ENCODE peak calls at places on chromosomes 11 and 22, in five cellular contexts. One of them, this sample, is unnamed.

GRCh38 chr11:87596176-87596575 is 558.4 kb downstream of the TMEM135 start:
- DNase-seq in left ventricle myocardium inferior: no peak
- DNase-seq in cardiac fibroblast: no peak
- DNase-seq in AG04450: no peak
- DNase-seq in IMR-90: no peak
- DNase-seq in this sample: no peak

GRCh38 chr11:119699227-119699626 is 29.8 kb downstream of the NECTIN1 start:
- DNase-seq in left ventricle myocardium inferior: peak; percentile 81
- DNase-seq in cardiac fibroblast: peak; percentile 37
- DNase-seq in AG04450: no peak
- DNase-seq in IMR-90: no peak
- DNase-seq in this sample: peak; percentile 55

GRCh38 chr11:77107950-77108349 is 5.3 kb downstream of the OMP start:
- DNase-seq in left ventricle myocardium inferior: no peak
- DNase-seq in cardiac fibroblast: peak; percentile 95
- DNase-seq in AG04450: peak; percentile 52
- DNase-seq in IMR-90: peak; percentile 95
- DNase-seq in this sample: peak; percentile 51

GRCh38 chr11:68314886-68315580 is 2.6 kb downstream of the LRP5 start:
- DNase-seq in left ventricle myocardium inferior: no peak
- DNase-seq in cardiac fibroblast: peak; percentile 55
- DNase-seq in AG04450: no peak
- DNase-seq in IMR-90: peak; percentile 59
- DNase-seq in this sample: peak; percentile 68

GRCh38 chr22:36303874-36304273 is 50.9 kb downstream of the APOL1 start:
- DNase-seq in left ventricle myocardium inferior: no peak
- DNase-seq in cardiac fibroblast: no peak
- DNase-seq in AG04450: no peak
- DNase-seq in IMR-90: no peak
- DNase-seq in this sample: no peak

GRCh38 chr11:14583252-14584105 is 60.1 kb upstream of the PDE3B start:
- DNase-seq in left ventricle myocardium inferior: peak; percentile 47
- DNase-seq in cardiac fibroblast: no peak
- DNase-seq in AG04450: no peak
- DNase-seq in IMR-90: no peak
- DNase-seq in this sample: no peak

GRCh38 chr11:113729456-113729855 is 23.3 kb upstream of the TMPRSS5 start:
- DNase-seq in left ventricle myocardium inferior: no peak
- DNase-seq in cardiac fibroblast: peak; percentile 28
- DNase-seq in AG04450: no peak
- DNase-seq in IMR-90: peak; percentile 11
- DNase-seq in this sample: peak; percentile 51

GRCh38 chr11:110349109-110349996 is 52.9 kb upstream of the RDX start:
- DNase-seq in left ventricle myocardium inferior: no peak
- DNase-seq in cardiac fibroblast: no peak
- DNase-seq in AG04450: no peak
- DNase-seq in IMR-90: no peak
- DNase-seq in this sample: no peak

GRCh38 chr11:2975594-2975993 is 16.5 kb downstream of the NAP1L4 start:
- DNase-seq in left ventricle myocardium inferior: no peak
- DNase-seq in cardiac fibroblast: peak; percentile 54
- DNase-seq in AG04450: no peak
- DNase-seq in IMR-90: peak; percentile 37
- DNase-seq in this sample: peak; percentile 47

GRCh38 chr22:33274214-33274828 is 216.1 kb upstream of the SYN3 start:
- DNase-seq in left ventricle myocardium inferior: no peak
- DNase-seq in cardiac fibroblast: peak; percentile 6
- DNase-seq in AG04450: no peak
- DNase-seq in IMR-90: no peak
- DNase-seq in this sample: no peak

GRCh38 chr11:68914761-68915160 is 11.1 kb downstream of the IGHMBP2 start:
- DNase-seq in left ventricle myocardium inferior: no peak
- DNase-seq in cardiac fibroblast: no peak
- DNase-seq in AG04450: no peak
- DNase-seq in IMR-90: no peak
- DNase-seq in this sample: no peak

GRCh38 chr11:65777821-65778361 is 2.9 kb downstream of the AP5B1 start:
- DNase-seq in left ventricle myocardium inferior: no peak
- DNase-seq in cardiac fibroblast: no peak
- DNase-seq in AG04450: no peak
- DNase-seq in IMR-90: no peak
- DNase-seq in this sample: no peak

GRCh38 chr11:44329472-44330230 is 19.7 kb upstream of the ALX4 start:
- DNase-seq in left ventricle myocardium inferior: no peak
- DNase-seq in cardiac fibroblast: no peak
- DNase-seq in AG04450: no peak
- DNase-seq in IMR-90: no peak
- DNase-seq in this sample: no peak

GRCh38 chr11:126537492-126537891 is 182.0 kb downstream of the ST3GAL4 start:
- DNase-seq in left ventricle myocardium inferior: no peak
- DNase-seq in cardiac fibroblast: no peak
- DNase-seq in AG04450: no peak
- DNase-seq in IMR-90: no peak
- DNase-seq in this sample: no peak

GRCh38 chr11:81579339-81579738 is 1154.3 kb downstream of the FAM181B start:
- DNase-seq in left ventricle myocardium inferior: no peak
- DNase-seq in cardiac fibroblast: no peak
- DNase-seq in AG04450: no peak
- DNase-seq in IMR-90: no peak
- DNase-seq in this sample: no peak

GRCh38 chr11:87453531-87454089 is 415.9 kb downstream of the TMEM135 start:
- DNase-seq in left ventricle myocardium inferior: no peak
- DNase-seq in cardiac fibroblast: no peak
- DNase-seq in AG04450: no peak
- DNase-seq in IMR-90: no peak
- DNase-seq in this sample: no peak

GRCh38 chr11:1863352-1864215 is 10.7 kb downstream of the LSP1 start:
- DNase-seq in left ventricle myocardium inferior: peak; percentile 87
- DNase-seq in cardiac fibroblast: peak; percentile 89
- DNase-seq in AG04450: peak; percentile 59
- DNase-seq in IMR-90: peak; percentile 86
- DNase-seq in this sample: peak; percentile 53

GRCh38 chr11:27317751-27318150 is 45.3 kb downstream of the CCDC34 start:
- DNase-seq in left ventricle myocardium inferior: no peak
- DNase-seq in cardiac fibroblast: peak; percentile 75
- DNase-seq in AG04450: no peak
- DNase-seq in IMR-90: peak; percentile 79
- DNase-seq in this sample: peak; percentile 67

GRCh38 chr22:46089426-46090041 is 60.8 kb upstream of the PPARA start:
- DNase-seq in left ventricle myocardium inferior: peak; percentile 13
- DNase-seq in cardiac fibroblast: no peak
- DNase-seq in AG04450: no peak
- DNase-seq in IMR-90: no peak
- DNase-seq in this sample: no peak

GRCh38 chr11:27398413-27398780 is 35.4 kb upstream of the CCDC34 start:
- DNase-seq in left ventricle myocardium inferior: no peak
- DNase-seq in cardiac fibroblast: no peak
- DNase-seq in AG04450: no peak
- DNase-seq in IMR-90: no peak
- DNase-seq in this sample: no peak

GRCh38 chr11:105829084-105829483 is 193.0 kb downstream of the MSANTD4 start:
- DNase-seq in left ventricle myocardium inferior: no peak
- DNase-seq in cardiac fibroblast: no peak
- DNase-seq in AG04450: no peak
- DNase-seq in IMR-90: no peak
- DNase-seq in this sample: no peak

DNA sequence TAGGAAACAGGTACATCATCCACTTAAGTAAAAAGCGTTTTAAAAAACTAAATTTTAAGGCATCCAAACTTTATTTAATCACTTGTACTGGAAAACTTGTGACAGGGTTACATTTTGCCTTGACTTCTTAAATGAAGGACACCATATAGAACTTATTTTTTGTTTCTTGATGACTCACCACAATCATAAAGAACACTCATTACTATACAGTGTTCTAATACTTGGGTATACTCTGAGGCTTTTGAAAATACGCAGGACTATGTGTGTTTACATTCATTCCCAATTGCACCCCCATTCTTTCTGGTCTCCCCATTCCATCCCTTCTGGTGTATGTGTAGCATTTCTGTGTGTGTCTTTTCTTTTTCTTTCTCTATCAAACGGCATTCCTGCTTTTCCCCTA is 69.9 kb downstream of the ZBTB44 start:
- DNase-seq in left ventricle myocardium inferior: no peak
- DNase-seq in cardiac fibroblast: no peak
- DNase-seq in AG04450: no peak
- DNase-seq in IMR-90: no peak
- DNase-seq in this sample: no peak
- H3K4me3 ChIP-seq in left ventricle myocardium inferior: no peak overlapping the region
- H3K4me3 ChIP-seq in cardiac fibroblast: no peak overlapping the region
- H3K4me3 ChIP-seq in AG04450: no peak overlapping the region
- H3K4me3 ChIP-seq in IMR-90: no peak overlapping the region
- H3K4me3 ChIP-seq in this sample: no peak overlapping the region

GRCh38 chr11:67273260-67273990 is 7.2 kb downstream of the GRK2 start:
- DNase-seq in left ventricle myocardium inferior: no peak
- DNase-seq in cardiac fibroblast: no peak
- DNase-seq in AG04450: no peak
- DNase-seq in IMR-90: no peak
- DNase-seq in this sample: no peak

GRCh38 chr11:67270256-67271211 is 4.3 kb downstream of the GRK2 start:
- DNase-seq in left ventricle myocardium inferior: no peak
- DNase-seq in cardiac fibroblast: no peak
- DNase-seq in AG04450: no peak
- DNase-seq in IMR-90: no peak
- DNase-seq in this sample: no peak

GRCh38 chr11:67271212-67271547 is 4.9 kb downstream of the GRK2 start:
- DNase-seq in left ventricle myocardium inferior: no peak
- DNase-seq in cardiac fibroblast: no peak
- DNase-seq in AG04450: no peak
- DNase-seq in IMR-90: no peak
- DNase-seq in this sample: no peak

GRCh38 chr11:67271548-67272284 is 5.4 kb downstream of the GRK2 start:
- DNase-seq in left ventricle myocardium inferior: no peak
- DNase-seq in cardiac fibroblast: no peak
- DNase-seq in AG04450: no peak
- DNase-seq in IMR-90: no peak
- DNase-seq in this sample: no peak

GRCh38 chr11:67272327-67273259 is 6.3 kb downstream of the GRK2 start:
- DNase-seq in left ventricle myocardium inferior: no peak
- DNase-seq in cardiac fibroblast: no peak
- DNase-seq in AG04450: no peak
- DNase-seq in IMR-90: no peak
- DNase-seq in this sample: no peak
- H3K4me3 ChIP-seq in left ventricle myocardium inferior: peak overlapping the region; percentile 98
- H3K4me3 ChIP-seq in cardiac fibroblast: no peak overlapping the region
- H3K4me3 ChIP-seq in AG04450: no peak overlapping the region
- H3K4me3 ChIP-seq in IMR-90: no peak overlapping the region
- H3K4me3 ChIP-seq in this sample: no peak overlapping the region

DNA sequence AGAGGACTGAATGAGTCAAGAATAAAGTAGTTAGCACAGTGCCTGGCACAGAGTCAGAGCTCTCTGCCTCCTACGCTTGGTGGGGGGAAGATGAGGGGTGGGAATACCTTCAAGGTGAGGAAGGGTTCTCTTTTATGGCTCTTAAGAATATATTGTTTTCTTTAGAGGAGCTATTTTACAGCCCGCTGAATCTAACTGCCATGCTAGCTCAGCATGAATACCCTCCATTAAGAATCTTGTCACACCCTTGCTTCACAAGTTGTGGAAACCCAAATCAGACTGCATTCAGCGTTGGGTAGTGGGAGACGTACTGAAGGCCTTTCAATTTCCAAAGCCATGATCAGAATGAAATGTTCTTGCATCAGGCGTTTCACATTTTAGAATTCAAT is 57.9 kb downstream of the ABTB2 start:
- DNase-seq in left ventricle myocardium inferior: no peak
- DNase-seq in cardiac fibroblast: no peak
- DNase-seq in AG04450: no peak
- DNase-seq in IMR-90: no peak
- DNase-seq in this sample: no peak
- H3K4me3 ChIP-seq in left ventricle myocardium inferior: no peak overlapping the region
- H3K4me3 ChIP-seq in cardiac fibroblast: no peak overlapping the region
- H3K4me3 ChIP-seq in AG04450: no peak overlapping the region
- H3K4me3 ChIP-seq in IMR-90: no peak overlapping the region
- H3K4me3 ChIP-seq in this sample: no peak overlapping the region

GRCh38 chr11:96337541-96338530 is 5.2 kb downstream of the MAML2 start:
- DNase-seq in left ventricle myocardium inferior: peak; percentile 30
- DNase-seq in cardiac fibroblast: peak; percentile 70
- DNase-seq in AG04450: no peak
- DNase-seq in IMR-90: peak; percentile 60
- DNase-seq in this sample: no peak

GRCh38 chr11:96340555-96340885 is 2.5 kb downstream of the MAML2 start:
- DNase-seq in left ventricle myocardium inferior: no peak
- DNase-seq in cardiac fibroblast: peak; percentile 68
- DNase-seq in AG04450: no peak
- DNase-seq in IMR-90: peak; percentile 56
- DNase-seq in this sample: no peak

GRCh38 chr11:96341237-96342130 is 1.5 kb downstream of the MAML2 start:
- DNase-seq in left ventricle myocardium inferior: peak; percentile 45
- DNase-seq in cardiac fibroblast: peak; percentile 61
- DNase-seq in AG04450: no peak
- DNase-seq in IMR-90: peak; percentile 56
- DNase-seq in this sample: no peak

GRCh38 chr11:96338910-96339703 is 3.9 kb downstream of the MAML2 start:
- DNase-seq in left ventricle myocardium inferior: peak; percentile 31
- DNase-seq in cardiac fibroblast: peak; percentile 92
- DNase-seq in AG04450: no peak
- DNase-seq in IMR-90: peak; percentile 84
- DNase-seq in this sample: peak; percentile 90

GRCh38 chr11:96339704-96340554 is 3.1 kb downstream of the MAML2 start:
- DNase-seq in left ventricle myocardium inferior: no peak
- DNase-seq in cardiac fibroblast: peak; percentile 68
- DNase-seq in AG04450: no peak
- DNase-seq in IMR-90: peak; percentile 59
- DNase-seq in this sample: no peak
- H3K4me3 ChIP-seq in left ventricle myocardium inferior: peak overlapping the region; percentile 76
- H3K4me3 ChIP-seq in cardiac fibroblast: peak overlapping the region; percentile 65
- H3K4me3 ChIP-seq in AG04450: peak overlapping the region; percentile 81
- H3K4me3 ChIP-seq in IMR-90: peak overlapping the region; percentile 92
- H3K4me3 ChIP-seq in this sample: no peak overlapping the region

GRCh38 chr22:50313021-50313420 is 5.6 kb upstream of the PLXNB2 start:
- DNase-seq in left ventricle myocardium inferior: no peak
- DNase-seq in cardiac fibroblast: no peak
- DNase-seq in AG04450: no peak
- DNase-seq in IMR-90: no peak
- DNase-seq in this sample: no peak

GRCh38 chr22:50313600-50313999 is 6.2 kb upstream of the PLXNB2 start:
- DNase-seq in left ventricle myocardium inferior: no peak
- DNase-seq in cardiac fibroblast: no peak
- DNase-seq in AG04450: no peak
- DNase-seq in IMR-90: no peak
- DNase-seq in this sample: no peak

GRCh38 chr22:50314081-50314454 is 6.6 kb upstream of the PLXNB2 start:
- DNase-seq in left ventricle myocardium inferior: no peak
- DNase-seq in cardiac fibroblast: no peak
- DNase-seq in AG04450: no peak
- DNase-seq in IMR-90: no peak
- DNase-seq in this sample: no peak

GRCh38 chr22:50315289-50316113 is 8.1 kb upstream of the PLXNB2 start:
- DNase-seq in left ventricle myocardium inferior: no peak
- DNase-seq in cardiac fibroblast: no peak
- DNase-seq in AG04450: no peak
- DNase-seq in IMR-90: no peak
- DNase-seq in this sample: no peak

GRCh38 chr22:50314455-50315288 is 7.2 kb upstream of the PLXNB2 start:
- DNase-seq in left ventricle myocardium inferior: peak; percentile 50
- DNase-seq in cardiac fibroblast: no peak
- DNase-seq in AG04450: no peak
- DNase-seq in IMR-90: no peak
- DNase-seq in this sample: no peak
- H3K4me3 ChIP-seq in left ventricle myocardium inferior: peak overlapping the region; percentile 30
- H3K4me3 ChIP-seq in cardiac fibroblast: no peak overlapping the region
- H3K4me3 ChIP-seq in AG04450: no peak overlapping the region
- H3K4me3 ChIP-seq in IMR-90: no peak overlapping the region
- H3K4me3 ChIP-seq in this sample: no peak overlapping the region